ENCODE peak calls at places on chromosome 16, in five cellular contexts. R, Z, G, X and F are unnamed samples.
A peak's percentile ranks its signal among the peaks of the same experiment; 100 is the strongest.

GRCh38 chr16:35188288-35189155 is 1729.1 kb downstream of the TP53TG3F start:
- DNase-seq in R (no peak), Z (no peak), G (peak; percentile 39), X (no peak), F (no peak)

GRCh38 chr16:78523212-78523995 is 423.9 kb downstream of the WWOX start:
- DNase-seq in R (no peak), Z (no peak), G (no peak), X (no peak), F (no peak)

GRCh38 chr16:72467157-72467759 is 295.3 kb upstream of the PMFBP1 start:
- DNase-seq in R (no peak), Z (peak; percentile 34), G (peak; percentile 26), X (no peak), F (no peak)

GRCh38 chr16:11621920-11622651 is 35.4 kb upstream of the LITAF start:
- DNase-seq in R (peak; percentile 33), Z (no peak), G (no peak), X (no peak), F (no peak)

GRCh38 chr16:83706394-83706793 is 101.4 kb upstream of the HSBP1 start:
- DNase-seq in R (no peak), Z (no peak), G (no peak), X (no peak), F (no peak)

GRCh38 chr16:10881479-10882030 is 4.6 kb downstream of the CIITA start:
- DNase-seq in R (no peak), Z (no peak), G (no peak), X (no peak), F (no peak)

GRCh38 chr16:77221482-77221881 is 22.3 kb downstream of the SYCE1L start:
- DNase-seq in R (no peak), Z (no peak), G (no peak), X (no peak), F (no peak)

GRCh38 chr16:6482861-6483530 is 849.6 kb upstream of the RBFOX1 start:
- DNase-seq in R (no peak), Z (no peak), G (no peak), X (no peak), F (no peak)

GRCh38 chr16:22327446-22327775 is 30.2 kb downstream of the POLR3E start:
- DNase-seq in R (no peak), Z (no peak), G (no peak), X (no peak), F (peak; percentile 64)

GRCh38 chr16:3215601-3216262 is 19.2 kb downstream of the ZNF200 start:
- DNase-seq in R (no peak), Z (no peak), G (no peak), X (no peak), F (no peak)

GRCh38 chr16:88681709-88682451 is 4.4 kb downstream of the SNAI3 start:
- DNase-seq in R (no peak), Z (no peak), G (peak; percentile 86), X (no peak), F (no peak)

GRCh38 chr16:69123894-69124293 is 8.5 kb downstream of the CHTF8 start:
- DNase-seq in R (peak; percentile 53), Z (peak; percentile 57), G (peak; percentile 57), X (no peak), F (no peak)

GRCh38 chr16:15948532-15949209 is 745 bp upstream of the ABCC1 start:
- DNase-seq in R (no peak), Z (no peak), G (no peak), X (no peak), F (no peak)

GRCh38 chr16:48613061-48613957 is 3.3 kb upstream of the N4BP1 start:
- DNase-seq in R (no peak), Z (peak; percentile 42), G (peak; percentile 60), X (no peak), F (no peak)

GRCh38 chr16:11129378-11129781 is 126.6 kb downstream of the SOCS1 start:
- DNase-seq in R (no peak), Z (no peak), G (peak; percentile 65), X (no peak), F (no peak)

GRCh38 chr16:87657621-87658192 is 55.4 kb downstream of the JPH3 start:
- DNase-seq in R (no peak), Z (no peak), G (no peak), X (no peak), F (no peak)

GRCh38 chr16:10250137-10250850 is 68.1 kb upstream of the GRIN2A start:
- DNase-seq in R (no peak), Z (peak; percentile 73), G (no peak), X (no peak), F (no peak)

GRCh38 chr16:24729967-24730815 is 740 bp downstream of the TNRC6A start:
- DNase-seq in R (no peak), Z (no peak), G (peak; percentile 4), X (no peak), F (no peak)

GRCh38 chr16:22055881-22056280 is 36.5 kb upstream of the VWA3A start:
- DNase-seq in R (no peak), Z (no peak), G (no peak), X (no peak), F (no peak)

GRCh38 chr16:12971216-12971615 is 69.8 kb downstream of the SHISA9 start:
- DNase-seq in R (no peak), Z (peak; percentile 9), G (no peak), X (no peak), F (no peak)

GRCh38 chr16:30929167-30929566 is 5.8 kb downstream of the FBXL19 start:
- DNase-seq in R (no peak), Z (no peak), G (no peak), X (no peak), F (no peak)

GRCh38 chr16:24526701-24527470 is 12.5 kb upstream of the RBBP6 start:
- DNase-seq in R (no peak), Z (no peak), G (no peak), X (no peak), F (peak; percentile 20)

GRCh38 chr16:67847064-67847861 is at the start of gene CENPT:
- DNase-seq in R (no peak), Z (peak; percentile 69), G (peak; percentile 9), X (no peak), F (no peak)

GRCh38 chr16:68548947-68549346 is 9.9 kb downstream of the ZFP90 start:
- DNase-seq in R (no peak), Z (no peak), G (no peak), X (no peak), F (no peak)

GRCh38 chr16:21104124-21104860 is 46.4 kb downstream of the DNAH3 start:
- DNase-seq in R (no peak), Z (no peak), G (no peak), X (no peak), F (no peak)

GRCh38 chr16:57858635-57859034 is 56.3 kb upstream of the KIFC3 start:
- DNase-seq in R (no peak), Z (no peak), G (no peak), X (no peak), F (no peak)

GRCh38 chr16:46822270-46822669 is 8.7 kb downstream of the C16orf87 start:
- DNase-seq in R (no peak), Z (no peak), G (no peak), X (no peak), F (no peak)